ENCODE peak calls at places on chromosomes 11 and 22, in seven cellular contexts. Y is neural progenitor cell, R is transverse colon, A is right cardiac atrium, S is Panc1, I is Karpas-422, J is brain microvascular endothelial cell. X is an unnamed sample.

GRCh38 chr11:76193219-76193618 is 13.1 kb downstream of the WNT11 start:
- DNase-seq in Y (peak; percentile 43), R (no peak), A (no peak), S (no peak), I (no peak), J (no peak), X (no peak)

GRCh38 chr11:95715777-95716241 is 73.8 kb downstream of the FAM76B start:
- DNase-seq in Y (no peak), R (no peak), A (no peak), S (no peak), I (no peak), J (peak; percentile 25), X (no peak)

GRCh38 chr22:41994506-41994905 is 4.1 kb upstream of the WBP2NL start:
- DNase-seq in Y (no peak), R (no peak), A (no peak), S (no peak), I (no peak), J (no peak), X (no peak)

GRCh38 chr22:30947821-30948454 is 20.6 kb downstream of the MORC2 start:
- DNase-seq in Y (peak; percentile 56), R (no peak), A (no peak), S (no peak), I (peak; percentile 62), J (peak; percentile 9), X (no peak)

GRCh38 chr11:126059238-126059761 is 3.4 kb downstream of the CDON start:
- DNase-seq in Y (peak; percentile 90), R (no peak), A (no peak), S (no peak), I (no peak), J (no peak), X (no peak)

GRCh38 chr11:28146123-28146751 is 38.0 kb downstream of the METTL15 start:
- DNase-seq in Y (peak; percentile 10), R (no peak), A (no peak), S (peak; percentile 53), I (no peak), J (peak; percentile 72), X (no peak)

GRCh38 chr11:121466063-121466794 is 13.5 kb upstream of the SORL1-AS1 start:
- DNase-seq in Y (peak; percentile 56), R (peak; percentile 95), A (peak; percentile 89), S (peak; percentile 95), I (no peak), J (peak; percentile 92), X (peak; percentile 86)

GRCh38 chr22:41574847-41575381 is 14.1 kb downstream of the CSDC2 start:
- DNase-seq in Y (no peak), R (peak; percentile 44), A (peak; percentile 90), S (no peak), I (no peak), J (no peak), X (no peak)

GRCh38 chr11:77473001-77473800 is 693 bp downstream of the PAK1 start:
- DNase-seq in Y (peak; percentile 75), R (peak; percentile 65), A (peak; percentile 43), S (no peak), I (no peak), J (no peak), X (peak; percentile 80)

GRCh38 chr11:112537846-112538330 is 277.2 kb upstream of the PLET1 start:
- DNase-seq in Y (no peak), R (no peak), A (no peak), S (no peak), I (no peak), J (no peak), X (no peak)

GRCh38 chr22:19149047-19149883 is 827 bp downstream of the GSC2 start:
- DNase-seq in Y (peak; percentile 67), R (no peak), A (no peak), S (no peak), I (no peak), J (no peak), X (no peak)

GRCh38 chr22:41360126-41360525 is 21.6 kb upstream of the TEF start:
- DNase-seq in Y (peak; percentile 72), R (no peak), A (no peak), S (no peak), I (no peak), J (no peak), X (no peak)

GRCh38 chr11:2791521-2792375 is 92.0 kb upstream of the KCNQ1OT1 start:
- DNase-seq in Y (no peak), R (peak; percentile 14), A (peak; percentile 71), S (no peak), I (no peak), J (no peak), X (peak; percentile 68)

GRCh38 chr22:29795663-29796062 is 28.5 kb downstream of the UQCR10 start:
- DNase-seq in Y (no peak), R (no peak), A (no peak), S (no peak), I (no peak), J (no peak), X (no peak)

GRCh38 chr11:14073821-14074529 is 111.5 kb downstream of the SPON1 start:
- DNase-seq in Y (peak; percentile 49), R (no peak), A (peak; percentile 31), S (no peak), I (no peak), J (no peak), X (no peak)

GRCh38 chr11:12914401-12914912 is 94.7 kb upstream of the RASSF10 start:
- DNase-seq in Y (peak; percentile 89), R (peak; percentile 24), A (peak; percentile 69), S (no peak), I (peak; percentile 67), J (no peak), X (peak; percentile 84)

GRCh38 chr11:29482510-29482909 is 534.3 kb downstream of the KCNA4 start:
- DNase-seq in Y (no peak), R (no peak), A (no peak), S (no peak), I (no peak), J (no peak), X (no peak)

GRCh38 chr11:111793863-111794262 is 27.7 kb upstream of the PPP2R1B start:
- DNase-seq in Y (no peak), R (no peak), A (peak; percentile 22), S (no peak), I (no peak), J (peak; percentile 16), X (no peak)

GRCh38 chr11:72349616-72350218 is 84.6 kb downstream of the CLPB start:
- DNase-seq in Y (no peak), R (no peak), A (peak; percentile 70), S (no peak), I (no peak), J (no peak), X (no peak)

GRCh38 chr22:26213826-26214225 is 44.6 kb downstream of the SEZ6L start:
- DNase-seq in Y (no peak), R (no peak), A (no peak), S (no peak), I (no peak), J (no peak), X (no peak)

GRCh38 chr11:77821349-77821851 is 456 bp downstream of the AAMDC start:
- DNase-seq in Y (no peak), R (peak; percentile 27), A (peak; percentile 33), S (no peak), I (no peak), J (peak; percentile 32), X (no peak)

GRCh38 chr11:109036011-109036410 is 371.1 kb downstream of the DDX10 start:
- DNase-seq in Y (peak; percentile 15), R (no peak), A (no peak), S (no peak), I (no peak), J (no peak), X (no peak)

GRCh38 chr11:102530558-102530957 is at the start of gene MMP7:
- DNase-seq in Y (no peak), R (no peak), A (no peak), S (no peak), I (no peak), J (peak; percentile 26), X (peak; percentile 20)

GRCh38 chr11:2102132-2102882 is 36.9 kb downstream of the IGF2 start:
- DNase-seq in Y (no peak), R (no peak), A (no peak), S (no peak), I (no peak), J (no peak), X (no peak)

GRCh38 chr11:70159612-70160570 is 43.2 kb upstream of the FADD start:
- DNase-seq in Y (no peak), R (peak; percentile 16), A (peak; percentile 32), S (peak; percentile 27), I (no peak), J (no peak), X (no peak)

GRCh38 chr22:28147401-28147800 is 228.3 kb upstream of the PITPNB start:
- DNase-seq in Y (no peak), R (no peak), A (no peak), S (no peak), I (no peak), J (no peak), X (no peak)
- H3K4me3 ChIP-seq in Y (no peak overlapping the region), R (no peak overlapping the region), A (no peak overlapping the region), S (no peak overlapping the region), I (no peak overlapping the region), J (no peak overlapping the region), X (no peak overlapping the region)

GRCh38 chr11:116500833-116501622 is 271.8 kb downstream of the BUD13 start:
- DNase-seq in Y (peak; percentile 82), R (no peak), A (no peak), S (no peak), I (no peak), J (no peak), X (no peak)
- H3K4me3 ChIP-seq in Y (peak overlapping the region; percentile 41), R (no peak overlapping the region), A (no peak overlapping the region), S (no peak overlapping the region), I (no peak overlapping the region), J (no peak overlapping the region), X (no peak overlapping the region)

GRCh38 chr11:86799680-86800075 is 664 bp upstream of the PRSS23 start:
- DNase-seq in Y (peak; percentile 63), R (no peak), A (no peak), S (no peak), I (no peak), J (no peak), X (no peak)

GRCh38 chr11:86802146-86802545 is 1.8 kb downstream of the PRSS23 start:
- DNase-seq in Y (no peak), R (no peak), A (no peak), S (no peak), I (no peak), J (no peak), X (no peak)

GRCh38 chr11:86798988-86799387 is 1.4 kb upstream of the PRSS23 start:
- DNase-seq in Y (no peak), R (no peak), A (no peak), S (no peak), I (no peak), J (peak; percentile 88), X (no peak)

GRCh38 chr11:86800956-86801264 is 568 bp downstream of the PRSS23 start:
- DNase-seq in Y (no peak), R (no peak), A (no peak), S (no peak), I (no peak), J (no peak), X (no peak)

GRCh38 chr11:86800076-86800955 is at the start of gene PRSS23:
- DNase-seq in Y (peak; percentile 92), R (peak; percentile 77), A (peak; percentile 76), S (no peak), I (no peak), J (no peak), X (peak; percentile 76)
- H3K4me3 ChIP-seq in Y (peak within 1 kb of the TSS; percentile 98), R (peak within 1 kb of the TSS; percentile 75), A (peak within 1 kb of the TSS; percentile 87), S (peak within 1 kb of the TSS; percentile 76), I (no peak within 1 kb of the TSS), J (peak within 1 kb of the TSS; percentile 84), X (peak within 1 kb of the TSS; percentile 57)

DNA sequence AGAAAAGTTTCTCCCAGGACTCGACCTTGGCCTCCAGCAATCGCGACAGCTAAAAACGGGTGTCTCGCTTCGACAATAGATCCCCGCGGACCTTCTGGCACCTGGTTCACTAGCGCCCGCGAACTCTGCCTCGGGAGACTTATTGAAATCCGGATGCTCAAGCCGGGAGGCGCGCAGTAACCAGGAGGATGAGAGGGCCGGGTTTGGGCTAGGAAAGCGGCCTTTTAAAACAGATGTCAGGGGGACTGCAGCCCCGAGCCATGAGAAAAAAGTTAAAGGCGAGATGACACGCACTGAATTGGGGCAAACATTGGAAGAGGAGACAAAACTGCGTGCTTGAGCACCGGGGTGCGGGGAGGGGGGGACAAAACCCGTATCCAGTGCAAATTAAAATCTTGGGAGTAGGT is 637 bp upstream of the ZBTB16 start:
- DNase-seq in Y (peak; percentile 62), R (peak; percentile 51), A (peak; percentile 59), S (no peak), I (no peak), J (no peak), X (peak; percentile 65)
- H3K4me3 ChIP-seq in Y (peak overlapping the region; percentile 70), R (peak overlapping the region; percentile 24), A (peak overlapping the region; percentile 98), S (no peak overlapping the region), I (no peak overlapping the region), J (peak overlapping the region; percentile 26), X (peak overlapping the region; percentile 89)